ENCODE peak calls at places on chromosome 17, in eight cellular contexts. O is PC-3, M is uterus, N is psoas muscle, Q is ovary, V is GM12878, B is IMR-90, S is cardiac muscle cell. G is an unnamed sample. For H3K4me1 and H3K9me3, the result is how much of the 10 kb centered on the place peaks cover.

GRCh38 chr17:58605986-58606385 is 85.9 kb downstream of the TEX14 start:
- DNase-seq in S (no peak), N (no peak), Q (no peak), B (no peak), V (no peak), M (no peak), O (no peak), G (no peak)

GRCh38 chr17:6276711-6277110 is 158.2 kb downstream of the AIPL1 start:
- DNase-seq in M (no peak), B (no peak), O (no peak), N (no peak), S (no peak), Q (no peak), V (no peak), G (no peak)

GRCh38 chr17:11969565-11969964 is 27.7 kb downstream of the ZNF18 start:
- DNase-seq in O (no peak), Q (no peak), N (no peak), M (no peak), S (no peak), B (no peak), V (no peak), G (no peak)

GRCh38 chr17:63911657-63912100 is 621 bp upstream of the CSHL1 start:
- DNase-seq in S (peak), O (peak), N (no peak), V (no peak), B (peak), Q (peak), M (peak), G (no peak)

GRCh38 chr17:42809250-42809649 is 10.6 kb downstream of the CNTD1 start:
- DNase-seq in O (peak), B (peak), M (peak), Q (peak), N (peak), V (no peak), S (peak), G (no peak)

GRCh38 chr17:7218166-7218565 is 1.5 kb downstream of the DLG4 start:
- DNase-seq in S (no peak), Q (peak), M (no peak), O (no peak), B (no peak), V (no peak), N (no peak), G (no peak)

GRCh38 chr17:40101367-40102210 is 1.2 kb upstream of the NR1D1 start:
- DNase-seq in V (no peak), B (no peak), O (no peak), M (no peak), S (no peak), N (no peak), Q (no peak), G (no peak)

GRCh38 chr17:81651692-81652091 is 4.7 kb downstream of the PDE6G start:
- DNase-seq in N (no peak), S (peak), V (no peak), O (peak), B (peak), M (no peak), Q (no peak), G (no peak)

GRCh38 chr17:47875011-47875471 is 21.0 kb upstream of the SP2 start:
- DNase-seq in Q (no peak), B (no peak), M (no peak), N (no peak), O (no peak), S (no peak), V (no peak), G (no peak)

GRCh38 chr17:75124819-75125162 is 6.8 kb downstream of the NT5C start:
- DNase-seq in B (no peak), S (no peak), O (no peak), N (no peak), Q (no peak), M (no peak), V (no peak), G (peak)

GRCh38 chr17:28575126-28575795 is 1.4 kb downstream of the ALDOC start:
- DNase-seq in O (no peak), V (no peak), N (no peak), M (no peak), B (no peak), Q (no peak), S (no peak), G (no peak)

GRCh38 chr17:59154721-59155438 is at the start of gene SKA2:
- DNase-seq in Q (peak), V (peak), S (peak), B (no peak), N (peak), O (peak), M (peak), G (peak)

GRCh38 chr17:71482625-71483024 is 638.2 kb upstream of the SOX9 start:
- DNase-seq in B (no peak), S (no peak), Q (no peak), N (no peak), M (no peak), V (no peak), O (no peak), G (no peak)

GRCh38 chr17:74987418-74987908 is at the start of gene CDR2L:
- DNase-seq in O (peak), S (peak), V (peak), B (peak), N (peak), Q (peak), M (peak), G (peak)

GRCh38 chr17:77502626-77503292 is 362.0 kb downstream of the SEC14L1 start:
- DNase-seq in V (no peak), N (peak), M (peak), Q (no peak), O (no peak), S (no peak), B (no peak), G (no peak)

GRCh38 chr17:73342549-73343167 is 30.9 kb upstream of the CDC42EP4 start:
- DNase-seq in S (peak), V (no peak), B (peak), O (peak), M (no peak), Q (no peak), N (no peak), G (no peak)

GRCh38 chr17:61490540-61490975 is 38.3 kb downstream of the TBX4 start:
- DNase-seq in B (peak), O (peak), M (no peak), N (no peak), V (no peak), S (peak), Q (no peak), G (no peak)

GRCh38 chr17:35315283-35315682 is 58.1 kb downstream of the SLFN11 start:
- DNase-seq in N (peak), S (peak), O (peak), M (no peak), B (peak), Q (no peak), V (no peak), G (no peak)

GRCh38 chr17:78279360-78279990 is 48.0 kb downstream of the TMEM235 start:
- DNase-seq in B (no peak), O (no peak), S (no peak), N (no peak), V (no peak), M (no peak), Q (no peak), G (no peak)

GRCh38 chr17:6120351-6120750 is 50.2 kb downstream of the WSCD1 start:
- DNase-seq in Q (no peak), M (no peak), B (no peak), N (no peak), V (no peak), S (no peak), O (no peak), G (no peak)

GRCh38 chr17:73156166-73156840 is 8.5 kb upstream of the SSTR2 start:
- DNase-seq in O (peak), B (peak), M (peak), Q (peak), N (peak), S (peak), V (no peak), G (peak)

GRCh38 chr17:73027130-73027741 is 65.3 kb downstream of the SLC39A11 start:
- DNase-seq in B (peak), M (no peak), Q (no peak), N (no peak), S (peak), O (no peak), V (no peak), G (no peak)

GRCh38 chr17:74235040-74235581 is 21.7 kb downstream of the TTYH2 start:
- DNase-seq in N (no peak), V (peak), O (no peak), M (no peak), B (no peak), Q (no peak), S (no peak), G (no peak)

GRCh38 chr17:27605409-27605808 is 25.6 kb upstream of the LGALS9 start:
- DNase-seq in V (no peak), Q (no peak), N (no peak), O (no peak), B (no peak), S (no peak), M (no peak), G (no peak)

GRCh38 chr17:930258-930657 is 49.3 kb downstream of the NXN start:
- DNase-seq in M (no peak), N (peak), S (no peak), Q (no peak), B (no peak), O (peak), V (no peak), G (peak)
- H3K4me1 ChIP-seq in M (under half), N (under half), S (under half), Q (under half), B (under half), O (under half), V (under half), G (under half)

GRCh38 chr17:19339341-19339815 is 23.1 kb downstream of the B9D1 start:
- DNase-seq in Q (no peak), M (no peak), V (no peak), N (no peak), S (no peak), O (no peak), B (peak), G (no peak)

GRCh38 chr17:19337712-19338023 is 24.9 kb downstream of the B9D1 start:
- DNase-seq in B (no peak), O (no peak), M (no peak), V (no peak), S (peak), N (no peak), Q (no peak), G (no peak)

GRCh38 chr17:19335951-19336631 is 26.4 kb downstream of the B9D1 start:
- DNase-seq in N (no peak), M (no peak), V (no peak), Q (no peak), S (no peak), O (no peak), B (no peak), G (no peak)

GRCh38 chr17:19338031-19338990 is 24.2 kb downstream of the B9D1 start:
- DNase-seq in S (peak), M (no peak), Q (no peak), N (peak), V (no peak), B (peak), O (peak), G (peak)

DNA sequence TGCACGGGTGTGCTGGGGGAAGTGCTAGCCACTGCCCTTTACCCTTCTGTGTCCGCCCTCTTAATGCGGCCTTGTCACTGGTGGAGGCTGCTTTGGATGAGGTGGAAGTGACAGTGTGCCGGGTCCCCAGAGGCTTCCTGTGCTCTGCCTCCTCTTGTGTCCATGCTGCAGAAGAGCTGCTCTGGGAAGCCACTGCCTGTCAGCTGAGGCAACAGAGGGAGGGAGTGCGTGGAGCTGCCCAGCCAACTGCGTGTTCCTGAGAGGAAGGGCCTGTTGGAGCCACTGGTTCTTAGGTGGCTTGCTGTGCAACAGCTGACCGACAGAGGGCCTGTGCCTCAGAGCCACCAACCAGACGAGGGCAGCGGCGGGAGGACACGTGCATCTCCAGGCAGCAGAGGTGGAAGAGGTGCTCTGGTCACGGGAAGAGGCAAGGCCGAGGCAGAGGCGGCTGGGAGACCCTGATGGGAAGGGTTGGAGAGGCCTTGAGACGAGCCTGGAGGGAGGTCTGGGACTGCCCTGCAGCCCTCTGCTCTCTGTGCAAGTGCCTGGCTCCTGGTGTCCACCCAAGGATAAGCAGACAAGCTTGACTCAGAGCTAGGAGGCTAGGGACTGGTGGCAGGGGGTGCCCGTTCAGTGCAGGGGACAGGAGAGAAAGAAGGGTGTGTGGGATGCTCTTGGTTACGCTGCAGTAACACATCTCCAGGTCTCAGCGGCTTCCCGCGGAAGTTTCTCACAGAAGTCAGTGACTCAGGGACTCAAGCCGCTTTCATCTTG is 25.4 kb downstream of the B9D1 start:
- DNase-seq in V (no peak), Q (no peak), M (peak), S (no peak), O (no peak), N (no peak), B (no peak), G (no peak)
- H3K9me3 ChIP-seq in V (under half), Q (under half), M (under half), S (under half), O (under half), N (under half), B (under half), G (under half)

GRCh38 chr17:8981443-8981842 is 15.9 kb upstream of the PIK3R5 start:
- DNase-seq in O (no peak), M (no peak), N (no peak), V (no peak), S (no peak), B (no peak), Q (no peak), G (no peak)

GRCh38 chr17:8991514-8992285 is 26.2 kb upstream of the PIK3R5 start:
- DNase-seq in S (peak), O (peak), N (peak), V (no peak), Q (no peak), M (peak), B (peak), G (peak)

GRCh38 chr17:8985054-8985701 is 19.7 kb upstream of the PIK3R5 start:
- DNase-seq in N (no peak), V (no peak), B (no peak), Q (no peak), M (no peak), O (no peak), S (no peak), G (no peak)

GRCh38 chr17:8988263-8988662 is 22.8 kb upstream of the PIK3R5 start:
- DNase-seq in O (no peak), V (no peak), Q (no peak), S (no peak), B (no peak), N (no peak), M (no peak), G (no peak)

DNA sequence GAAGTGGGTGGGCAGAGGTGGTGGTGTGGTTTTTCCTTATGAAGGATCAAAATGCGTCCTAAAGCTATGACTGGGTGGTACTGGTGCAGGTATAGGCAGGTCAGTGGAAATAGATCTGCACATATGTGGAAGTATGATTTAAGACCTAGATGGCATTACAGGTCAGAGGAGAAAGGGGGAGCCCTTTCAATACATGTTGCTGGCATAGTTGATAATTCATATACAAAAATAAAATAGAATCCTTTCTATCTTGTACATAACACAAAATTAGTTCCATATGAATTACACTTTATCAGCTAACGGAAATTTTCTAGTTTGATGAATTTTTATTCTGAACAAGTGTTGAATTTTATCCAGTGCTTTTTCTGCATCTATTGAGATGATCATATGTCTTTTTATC is 20.8 kb upstream of the PIK3R5 start:
- DNase-seq in M (no peak), B (no peak), O (no peak), Q (no peak), S (no peak), N (no peak), V (no peak), G (no peak)
- TF ChIP-seq CTCF in M (no peak), B (no peak), O (no peak), Q (no peak), S (peak), N (no peak), V (peak), G (no peak)

DNA sequence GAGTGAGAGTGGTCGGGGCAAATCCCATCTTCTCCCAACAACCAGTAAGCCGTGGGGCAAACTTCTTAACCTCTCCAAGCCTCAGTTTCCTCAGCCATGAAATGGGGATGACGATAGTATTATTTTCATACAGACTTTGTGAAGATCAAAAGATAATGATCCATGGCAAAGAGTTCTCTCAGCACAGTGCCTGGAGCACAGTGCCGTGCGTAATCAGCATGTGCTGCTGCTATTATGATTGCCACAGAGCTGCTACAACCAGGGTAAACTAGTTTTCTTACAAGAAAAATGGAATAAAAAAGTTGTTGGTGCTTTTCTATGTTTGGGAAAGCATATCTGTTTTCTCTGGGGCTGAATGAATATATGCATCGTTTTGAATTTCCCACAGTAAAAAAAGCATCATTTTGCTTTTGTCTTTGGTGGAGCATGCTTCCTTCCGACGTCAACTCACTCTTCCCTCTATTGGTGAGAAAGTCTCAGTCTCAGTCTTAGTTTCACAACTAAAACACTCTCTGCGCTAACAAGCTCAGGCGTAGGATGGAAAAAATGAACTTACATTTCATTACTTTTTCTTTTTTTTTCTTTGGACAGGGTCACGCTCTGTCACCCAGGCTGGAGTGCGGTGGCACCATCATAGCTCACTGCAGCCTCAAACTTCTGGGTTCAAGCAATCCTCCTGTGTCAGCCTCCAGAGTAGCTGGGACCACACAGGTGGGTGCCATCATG is 37.2 kb downstream of the CDK5R1 start:
- DNase-seq in S (no peak), B (no peak), Q (no peak), V (peak), M (no peak), O (no peak), N (no peak), G (no peak)
- H3K4me1 ChIP-seq in S (under half), B (under half), Q (under half), V (half or more), M (under half), O (under half), N (under half), G (under half)

DNA sequence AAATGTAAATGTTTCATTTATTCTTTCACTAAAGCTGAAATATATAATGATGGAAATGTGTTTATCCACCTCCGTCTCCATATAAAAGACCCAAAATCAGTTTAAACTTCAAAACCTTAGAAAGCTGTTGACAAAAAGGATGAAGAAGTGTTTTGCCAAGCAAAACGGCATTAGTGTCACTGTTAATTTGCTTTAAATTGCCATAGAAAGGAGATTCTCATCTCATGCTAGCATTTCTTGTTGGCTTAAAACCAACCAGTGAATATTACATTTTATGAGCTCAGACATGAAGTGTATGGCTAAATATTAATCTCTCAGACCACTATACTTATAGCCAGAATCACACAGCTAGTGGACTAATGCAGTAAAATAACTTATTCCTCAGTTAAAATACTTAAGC is 398.8 kb downstream of the KIF2B start:
- DNase-seq in V (no peak), B (no peak), M (no peak), Q (no peak), N (no peak), S (no peak), O (no peak), G (no peak)
- H3K9me3 ChIP-seq in V (under half), B (under half), M (under half), Q (under half), N (under half), S (under half), O (under half), G (under half)

DNA sequence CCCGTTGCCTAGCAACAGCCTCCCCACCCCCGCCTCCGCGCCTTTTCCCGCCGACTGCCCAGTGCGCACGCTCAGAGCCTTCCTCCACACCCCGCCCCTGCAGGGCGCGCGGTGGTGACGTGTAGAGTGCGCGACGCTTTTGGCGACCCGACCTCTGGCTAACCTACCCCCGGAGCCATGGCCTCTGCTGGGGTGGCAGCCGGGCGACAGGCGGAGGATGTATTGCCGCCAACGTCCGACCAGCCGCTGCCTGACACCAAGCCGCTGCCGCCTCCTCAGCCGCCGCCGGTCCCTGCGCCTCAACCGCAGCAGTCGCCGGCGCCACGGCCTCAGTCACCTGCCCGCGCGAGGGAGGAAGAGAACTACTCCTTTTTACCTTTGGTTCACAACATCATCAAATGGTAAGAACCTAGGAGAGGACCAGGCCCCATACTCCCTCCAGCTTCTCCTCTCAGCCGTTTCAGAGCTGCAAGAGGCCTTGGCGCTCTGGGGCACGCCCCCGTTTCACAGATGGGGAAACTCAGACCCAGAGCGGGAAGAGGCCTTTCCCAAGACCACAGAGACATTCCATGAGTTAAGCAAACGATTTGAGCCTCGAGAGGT is at the start of gene MED9:
- DNase-seq in S (peak), O (peak), B (peak), M (peak), Q (peak), N (peak), V (peak), G (peak)
- TF ChIP-seq CTCF in S (no peak), O (no peak), B (no peak), M (no peak), Q (no peak), N (no peak), V (no peak), G (no peak)